ENCODE peak calls at places on chromosome 3, in six cellular contexts. One of them, this sample, is unnamed.

GRCh38 chr3:69014022-69014580 is 617 bp upstream of the EOGT start:
- DNase-seq in iPS-NIHi11: no peak
- DNase-seq in dorsolateral prefrontal cortex: no peak
- DNase-seq in Calu3: no peak
- DNase-seq in left kidney: no peak
- DNase-seq in left ventricle myocardium inferior: no peak
- DNase-seq in this sample: no peak

GRCh38 chr3:67142432-67142831 is 144.3 kb downstream of the KBTBD8 start:
- DNase-seq in iPS-NIHi11: no peak
- DNase-seq in dorsolateral prefrontal cortex: no peak
- DNase-seq in Calu3: no peak
- DNase-seq in left kidney: no peak
- DNase-seq in left ventricle myocardium inferior: no peak
- DNase-seq in this sample: no peak

GRCh38 chr3:65354880-65355279 is 667.1 kb upstream of the ADAMTS9 start:
- DNase-seq in iPS-NIHi11: no peak
- DNase-seq in dorsolateral prefrontal cortex: no peak
- DNase-seq in Calu3: no peak
- DNase-seq in left kidney: no peak
- DNase-seq in left ventricle myocardium inferior: no peak
- DNase-seq in this sample: no peak

GRCh38 chr3:141271279-141272033 is 39.8 kb downstream of the PXYLP1 start:
- DNase-seq in iPS-NIHi11: no peak
- DNase-seq in dorsolateral prefrontal cortex: no peak
- DNase-seq in Calu3: no peak
- DNase-seq in left kidney: no peak
- DNase-seq in left ventricle myocardium inferior: no peak
- DNase-seq in this sample: no peak

GRCh38 chr3:18046131-18046530 is 303.7 kb upstream of the TBC1D5 start:
- DNase-seq in iPS-NIHi11: no peak
- DNase-seq in dorsolateral prefrontal cortex: no peak
- DNase-seq in Calu3: no peak
- DNase-seq in left kidney: no peak
- DNase-seq in left ventricle myocardium inferior: no peak
- DNase-seq in this sample: no peak

GRCh38 chr3:177982034-177982433 is 554.2 kb upstream of the KCNMB2 start:
- DNase-seq in iPS-NIHi11: no peak
- DNase-seq in dorsolateral prefrontal cortex: no peak
- DNase-seq in Calu3: no peak
- DNase-seq in left kidney: no peak
- DNase-seq in left ventricle myocardium inferior: no peak
- DNase-seq in this sample: no peak

GRCh38 chr3:38829404-38829803 is 13.4 kb upstream of the SCN10A start:
- DNase-seq in iPS-NIHi11: no peak
- DNase-seq in dorsolateral prefrontal cortex: no peak
- DNase-seq in Calu3: peak
- DNase-seq in left kidney: peak
- DNase-seq in left ventricle myocardium inferior: peak
- DNase-seq in this sample: no peak

GRCh38 chr3:63814300-63814699 is 4.8 kb upstream of the C3orf49 start:
- DNase-seq in iPS-NIHi11: no peak
- DNase-seq in dorsolateral prefrontal cortex: no peak
- DNase-seq in Calu3: peak
- DNase-seq in left kidney: no peak
- DNase-seq in left ventricle myocardium inferior: no peak
- DNase-seq in this sample: peak

GRCh38 chr3:129313415-129313982 is 34.8 kb downstream of the HMCES start:
- DNase-seq in iPS-NIHi11: no peak
- DNase-seq in dorsolateral prefrontal cortex: no peak
- DNase-seq in Calu3: no peak
- DNase-seq in left kidney: peak
- DNase-seq in left ventricle myocardium inferior: no peak
- DNase-seq in this sample: peak

GRCh38 chr3:13482106-13482690 is 2.1 kb downstream of the HDAC11 start:
- DNase-seq in iPS-NIHi11: no peak
- DNase-seq in dorsolateral prefrontal cortex: no peak
- DNase-seq in Calu3: no peak
- DNase-seq in left kidney: no peak
- DNase-seq in left ventricle myocardium inferior: no peak
- DNase-seq in this sample: no peak

GRCh38 chr3:72171946-72172345 is 387.0 kb upstream of the PROK2 start:
- DNase-seq in iPS-NIHi11: no peak
- DNase-seq in dorsolateral prefrontal cortex: peak
- DNase-seq in Calu3: no peak
- DNase-seq in left kidney: no peak
- DNase-seq in left ventricle myocardium inferior: peak
- DNase-seq in this sample: no peak

GRCh38 chr3:17935217-17935616 is 192.8 kb upstream of the TBC1D5 start:
- DNase-seq in iPS-NIHi11: no peak
- DNase-seq in dorsolateral prefrontal cortex: no peak
- DNase-seq in Calu3: no peak
- DNase-seq in left kidney: peak
- DNase-seq in left ventricle myocardium inferior: no peak
- DNase-seq in this sample: no peak

GRCh38 chr3:45644063-45644462 is 45.1 kb upstream of the SACM1L start:
- DNase-seq in iPS-NIHi11: no peak
- DNase-seq in dorsolateral prefrontal cortex: no peak
- DNase-seq in Calu3: no peak
- DNase-seq in left kidney: peak
- DNase-seq in left ventricle myocardium inferior: no peak
- DNase-seq in this sample: no peak

GRCh38 chr3:31968927-31969418 is 12.1 kb downstream of the OSBPL10 start:
- DNase-seq in iPS-NIHi11: peak
- DNase-seq in dorsolateral prefrontal cortex: no peak
- DNase-seq in Calu3: peak
- DNase-seq in left kidney: peak
- DNase-seq in left ventricle myocardium inferior: no peak
- DNase-seq in this sample: peak

GRCh38 chr3:67610458-67610857 is 44.0 kb downstream of the SUCLG2 start:
- DNase-seq in iPS-NIHi11: no peak
- DNase-seq in dorsolateral prefrontal cortex: no peak
- DNase-seq in Calu3: no peak
- DNase-seq in left kidney: no peak
- DNase-seq in left ventricle myocardium inferior: no peak
- DNase-seq in this sample: no peak

GRCh38 chr3:44685128-44685800 is 27.2 kb upstream of the ZNF502 start:
- DNase-seq in iPS-NIHi11: peak
- DNase-seq in dorsolateral prefrontal cortex: peak
- DNase-seq in Calu3: no peak
- DNase-seq in left kidney: peak
- DNase-seq in left ventricle myocardium inferior: peak
- DNase-seq in this sample: peak

GRCh38 chr3:17808994-17809393 is 66.6 kb upstream of the TBC1D5 start:
- DNase-seq in iPS-NIHi11: no peak
- DNase-seq in dorsolateral prefrontal cortex: no peak
- DNase-seq in Calu3: peak
- DNase-seq in left kidney: no peak
- DNase-seq in left ventricle myocardium inferior: no peak
- DNase-seq in this sample: no peak

GRCh38 chr3:97102641-97103040 is 288.2 kb downstream of the EPHA6 start:
- DNase-seq in iPS-NIHi11: no peak
- DNase-seq in dorsolateral prefrontal cortex: no peak
- DNase-seq in Calu3: no peak
- DNase-seq in left kidney: no peak
- DNase-seq in left ventricle myocardium inferior: no peak
- DNase-seq in this sample: no peak

GRCh38 chr3:82229397-82229796 is 468.0 kb upstream of the GBE1 start:
- DNase-seq in iPS-NIHi11: no peak
- DNase-seq in dorsolateral prefrontal cortex: no peak
- DNase-seq in Calu3: no peak
- DNase-seq in left kidney: no peak
- DNase-seq in left ventricle myocardium inferior: no peak
- DNase-seq in this sample: no peak

GRCh38 chr3:45269952-45270351 is 43.9 kb upstream of the TMEM158 start:
- DNase-seq in iPS-NIHi11: no peak
- DNase-seq in dorsolateral prefrontal cortex: no peak
- DNase-seq in Calu3: no peak
- DNase-seq in left kidney: no peak
- DNase-seq in left ventricle myocardium inferior: no peak
- DNase-seq in this sample: peak

GRCh38 chr3:42071720-42072582 is 19.2 kb upstream of the TRAK1 start:
- DNase-seq in iPS-NIHi11: peak
- DNase-seq in dorsolateral prefrontal cortex: peak
- DNase-seq in Calu3: no peak
- DNase-seq in left kidney: peak
- DNase-seq in left ventricle myocardium inferior: peak
- DNase-seq in this sample: peak

GRCh38 chr3:133699467-133699866 is 37.7 kb upstream of the TOPBP1 start:
- DNase-seq in iPS-NIHi11: no peak
- DNase-seq in dorsolateral prefrontal cortex: no peak
- DNase-seq in Calu3: no peak
- DNase-seq in left kidney: no peak
- DNase-seq in left ventricle myocardium inferior: no peak
- DNase-seq in this sample: no peak

GRCh38 chr3:59046839-59047238 is 3.0 kb downstream of the CFAP20DC start:
- DNase-seq in iPS-NIHi11: peak
- DNase-seq in dorsolateral prefrontal cortex: no peak
- DNase-seq in Calu3: no peak
- DNase-seq in left kidney: peak
- DNase-seq in left ventricle myocardium inferior: no peak
- DNase-seq in this sample: no peak

GRCh38 chr3:101925564-101925963 is 76.2 kb downstream of the NFKBIZ start:
- DNase-seq in iPS-NIHi11: no peak
- DNase-seq in dorsolateral prefrontal cortex: no peak
- DNase-seq in Calu3: no peak
- DNase-seq in left kidney: peak
- DNase-seq in left ventricle myocardium inferior: no peak
- DNase-seq in this sample: no peak

GRCh38 chr3:107235923-107236315 is 141.3 kb upstream of the CCDC54 start:
- DNase-seq in iPS-NIHi11: peak
- DNase-seq in dorsolateral prefrontal cortex: no peak
- DNase-seq in Calu3: peak
- DNase-seq in left kidney: peak
- DNase-seq in left ventricle myocardium inferior: no peak
- DNase-seq in this sample: peak

GRCh38 chr3:18445421-18446066 is 20.4 kb upstream of the SATB1 start:
- DNase-seq in iPS-NIHi11: no peak
- DNase-seq in dorsolateral prefrontal cortex: no peak
- DNase-seq in Calu3: no peak
- DNase-seq in left kidney: peak
- DNase-seq in left ventricle myocardium inferior: no peak
- DNase-seq in this sample: peak

GRCh38 chr3:196660381-196661166 is 21.1 kb downstream of the NRROS start:
- DNase-seq in iPS-NIHi11: peak
- DNase-seq in dorsolateral prefrontal cortex: no peak
- DNase-seq in Calu3: peak
- DNase-seq in left kidney: no peak
- DNase-seq in left ventricle myocardium inferior: no peak
- DNase-seq in this sample: no peak

GRCh38 chr3:172154768-172155649 is 115.6 kb downstream of the FNDC3B start:
- DNase-seq in iPS-NIHi11: no peak
- DNase-seq in dorsolateral prefrontal cortex: no peak
- DNase-seq in Calu3: no peak
- DNase-seq in left kidney: no peak
- DNase-seq in left ventricle myocardium inferior: no peak
- DNase-seq in this sample: no peak

GRCh38 chr3:105353485-105354161 is 13.1 kb upstream of the ALCAM start:
- DNase-seq in iPS-NIHi11: peak
- DNase-seq in dorsolateral prefrontal cortex: peak
- DNase-seq in Calu3: peak
- DNase-seq in left kidney: peak
- DNase-seq in left ventricle myocardium inferior: peak
- DNase-seq in this sample: peak

GRCh38 chr3:45613781-45614180 is 19.2 kb downstream of the LIMD1 start:
- DNase-seq in iPS-NIHi11: no peak
- DNase-seq in dorsolateral prefrontal cortex: no peak
- DNase-seq in Calu3: no peak
- DNase-seq in left kidney: no peak
- DNase-seq in left ventricle myocardium inferior: no peak
- DNase-seq in this sample: no peak

GRCh38 chr3:51024765-51025681 is 350.3 kb downstream of the DOCK3 start:
- DNase-seq in iPS-NIHi11: peak
- DNase-seq in dorsolateral prefrontal cortex: no peak
- DNase-seq in Calu3: peak
- DNase-seq in left kidney: peak
- DNase-seq in left ventricle myocardium inferior: no peak
- DNase-seq in this sample: peak

GRCh38 chr3:179181021-179181472 is 32.9 kb downstream of the PIK3CA start:
- DNase-seq in iPS-NIHi11: no peak
- DNase-seq in dorsolateral prefrontal cortex: no peak
- DNase-seq in Calu3: no peak
- DNase-seq in left kidney: no peak
- DNase-seq in left ventricle myocardium inferior: no peak
- DNase-seq in this sample: no peak

GRCh38 chr3:71214797-71215196 is 368.7 kb downstream of the FOXP1 start:
- DNase-seq in iPS-NIHi11: no peak
- DNase-seq in dorsolateral prefrontal cortex: no peak
- DNase-seq in Calu3: no peak
- DNase-seq in left kidney: no peak
- DNase-seq in left ventricle myocardium inferior: no peak
- DNase-seq in this sample: no peak

GRCh38 chr3:114442251-114442650 is 148.4 kb downstream of the TIGIT start:
- DNase-seq in iPS-NIHi11: no peak
- DNase-seq in dorsolateral prefrontal cortex: no peak
- DNase-seq in Calu3: no peak
- DNase-seq in left kidney: no peak
- DNase-seq in left ventricle myocardium inferior: no peak
- DNase-seq in this sample: no peak

GRCh38 chr3:81998139-81998755 is 236.8 kb upstream of the GBE1 start:
- DNase-seq in iPS-NIHi11: no peak
- DNase-seq in dorsolateral prefrontal cortex: no peak
- DNase-seq in Calu3: no peak
- DNase-seq in left kidney: peak
- DNase-seq in left ventricle myocardium inferior: no peak
- DNase-seq in this sample: no peak

GRCh38 chr3:155646128-155646527 is 98.7 kb downstream of the PLCH1 start:
- DNase-seq in iPS-NIHi11: no peak
- DNase-seq in dorsolateral prefrontal cortex: no peak
- DNase-seq in Calu3: no peak
- DNase-seq in left kidney: no peak
- DNase-seq in left ventricle myocardium inferior: no peak
- DNase-seq in this sample: no peak

This sample was measured in mesendoderm.